ENCODE peak calls at places on chromosomes 4 and X, in five cellular contexts. Y is CD4-positive, alpha-beta memory T cell; W is right atrium auricular region; C is cardiac muscle cell; T is GM12865. F is an unnamed sample.

GRCh38 chrX:23788521-23788920 is 5.5 kb downstream of the SAT1 start:
- DNase-seq in C (no peak), W (no peak), Y (no peak), T (no peak), F (no peak)

GRCh38 chrX:47380268-47380667 is 9.9 kb downstream of the ZNF157 start:
- DNase-seq in T (peak; percentile 35), W (no peak), C (no peak), Y (peak; percentile 85), F (no peak)

GRCh38 chrX:24396236-24396929 is 35.9 kb downstream of the SUPT20HL1 start:
- DNase-seq in Y (no peak), T (no peak), W (no peak), C (peak; percentile 77), F (peak; percentile 65)

GRCh38 chrX:130110379-130111219 is at the start of gene ELF4:
- DNase-seq in T (peak; percentile 75), W (no peak), Y (peak; percentile 46), C (peak; percentile 68), F (peak; percentile 14)

GRCh38 chr4:6613676-6614651 is 26.5 kb upstream of the MRFAP1 start:
- DNase-seq in W (no peak), C (no peak), Y (no peak), T (no peak), F (no peak)

GRCh38 chrX:47706575-47706974 is 47.6 kb upstream of the UXT start:
- DNase-seq in W (no peak), C (peak; percentile 66), Y (no peak), T (no peak), F (no peak)

GRCh38 chr4:30833206-30833605 is 113.0 kb downstream of the PCDH7 start:
- DNase-seq in W (no peak), C (no peak), T (no peak), Y (no peak), F (no peak)

GRCh38 chrX:10074241-10074941 is 82.4 kb upstream of the CLCN4 start:
- DNase-seq in W (no peak), Y (no peak), C (no peak), T (no peak), F (no peak)

GRCh38 chrX:20374450-20374849 is 107.7 kb upstream of the RPS6KA3 start:
- DNase-seq in W (no peak), Y (no peak), C (no peak), T (no peak), F (no peak)

GRCh38 chr4:178275671-178276360 is 833.6 kb upstream of the AGA start:
- DNase-seq in C (no peak), W (no peak), T (no peak), Y (no peak), F (no peak)

GRCh38 chr4:4490816-4491215 is 51.0 kb downstream of the STX18 start:
- DNase-seq in W (no peak), T (no peak), Y (no peak), C (no peak), F (no peak)

GRCh38 chr4:2858451-2859217 is 15.0 kb downstream of the ADD1 start:
- DNase-seq in W (peak; percentile 77), T (no peak), C (peak; percentile 65), Y (no peak), F (no peak)

GRCh38 chr4:156378053-156378665 is 424.5 kb upstream of the CTSO start:
- DNase-seq in C (peak; percentile 41), T (peak; percentile 57), Y (no peak), W (no peak), F (no peak)

GRCh38 chr4:153929651-153930050 is 140.8 kb upstream of the SFRP2 start:
- DNase-seq in W (no peak), T (no peak), Y (no peak), C (no peak), F (no peak)

GRCh38 chrX:16305187-16305586 is 137.9 kb downstream of the MAGEB17 start:
- DNase-seq in T (no peak), Y (no peak), W (no peak), C (no peak), F (no peak)

GRCh38 chr4:41670530-41670929 is 78.0 kb downstream of the PHOX2B start:
- DNase-seq in C (no peak), W (no peak), Y (no peak), T (no peak), F (peak; percentile 86)

GRCh38 chr4:147822128-147822527 is 90.2 kb downstream of the ARHGAP10 start:
- DNase-seq in W (peak; percentile 90), C (peak; percentile 97), T (peak; percentile 45), Y (no peak), F (no peak)

GRCh38 chrX:51336584-51336983 is 4.0 kb downstream of the NUDT10 start:
- DNase-seq in C (peak; percentile 52), Y (peak; percentile 30), T (peak; percentile 18), W (no peak), F (no peak)

GRCh38 chr4:81380364-81380853 is 91.3 kb downstream of the RASGEF1B start:
- DNase-seq in Y (no peak), C (no peak), W (no peak), T (no peak), F (no peak)

GRCh38 chr4:17510582-17510981 is 1.3 kb downstream of the QDPR start:
- DNase-seq in T (no peak), W (no peak), C (no peak), Y (no peak), F (no peak)

GRCh38 chr4:104064650-104065577 is 345.1 kb upstream of the TACR3 start:
- DNase-seq in T (peak; percentile 83), C (peak; percentile 39), W (no peak), Y (no peak), F (peak; percentile 20)

GRCh38 chr4:127162741-127163140 is 470.0 kb upstream of the INTU start:
- DNase-seq in T (no peak), Y (no peak), C (peak; percentile 60), W (no peak), F (no peak)

GRCh38 chr4:90293320-90293719 is 166.1 kb downstream of the CCSER1 start:
- DNase-seq in C (peak; percentile 43), T (peak; percentile 2), Y (no peak), W (no peak), F (no peak)

GRCh38 chrX:96102997-96103396 is 581.6 kb upstream of the DIAPH2 start:
- DNase-seq in C (no peak), W (no peak), Y (no peak), T (no peak), F (peak; percentile 12)

GRCh38 chrX:38081926-38082708 is 75.8 kb downstream of the SYTL5 start:
- DNase-seq in C (no peak), T (no peak), Y (no peak), W (no peak), F (no peak)

GRCh38 chr4:1329408-1330371 is 17.3 kb upstream of the UVSSA start:
- DNase-seq in T (no peak), W (no peak), C (no peak), Y (peak; percentile 57), F (no peak)

GRCh38 chr4:172232966-172233365 is 419.8 kb downstream of the GALNTL6 start:
- DNase-seq in C (no peak), T (no peak), Y (no peak), W (no peak), F (no peak)

GRCh38 chr4:13523591-13524503 is 20.5 kb downstream of the NKX3-2 start:
- DNase-seq in Y (no peak), T (no peak), C (no peak), W (no peak), F (no peak)

GRCh38 chr4:145904413-145905177 is 34.0 kb downstream of the ZNF827 start:
- DNase-seq in Y (no peak), T (peak; percentile 10), W (no peak), C (no peak), F (peak; percentile 20)

GRCh38 chr4:159390648-159391047 is 287.8 kb downstream of the RAPGEF2 start:
- DNase-seq in T (no peak), W (no peak), C (peak; percentile 96), Y (no peak), F (no peak)

GRCh38 chr4:8393593-8394038 is 46.9 kb downstream of the ACOX3 start:
- DNase-seq in T (peak; percentile 41), Y (no peak), W (peak; percentile 88), C (peak; percentile 96), F (no peak)

GRCh38 chrX:13605611-13606010 is 36.2 kb downstream of the EGFL6 start:
- DNase-seq in W (no peak), C (no peak), Y (no peak), T (no peak), F (no peak)

GRCh38 chrX:119690921-119691716 is 1.8 kb downstream of the SEPTIN6 start:
- DNase-seq in W (no peak), Y (no peak), C (peak; percentile 70), T (peak; percentile 60), F (peak; percentile 64)

GRCh38 chr4:83208776-83209365 is 75.7 kb downstream of the COQ2 start:
- DNase-seq in C (no peak), W (no peak), Y (no peak), T (no peak), F (no peak)

GRCh38 chr4:89382439-89382838 is 74.8 kb upstream of the GPRIN3 start:
- DNase-seq in T (no peak), W (no peak), Y (no peak), C (no peak), F (no peak)

GRCh38 chr4:26105815-26106699 is 192.0 kb downstream of the SMIM20 start:
- DNase-seq in W (no peak), Y (no peak), C (peak; percentile 54), T (no peak), F (no peak)

GRCh38 chr4:1365271-1366178 is 18.5 kb downstream of the UVSSA start:
- DNase-seq in T (no peak), Y (no peak), W (no peak), C (no peak), F (peak; percentile 88)

GRCh38 chrX:14920196-14920595 is 47.0 kb downstream of the MOSPD2 start:
- DNase-seq in C (no peak), Y (no peak), T (no peak), W (no peak), F (no peak)

GRCh38 chrX:112840382-112841113 is at the start of gene AMOT:
- DNase-seq in C (peak; percentile 72), W (peak; percentile 61), T (peak; percentile 53), Y (peak; percentile 54), F (no peak)